ENCODE peak calls at places on chromosomes 16 and 17, in six cellular contexts. N is GM13977, G is occipital lobe, Q is NCI-H345, U is fibroblast of mammary gland, C is MG63. B is an unnamed sample.

GRCh38 chr16:55510185-55510805 is 1.4 kb downstream of the LPCAT2 start:
- DNase-seq in Q (no peak), N (peak; percentile 1), C (no peak), U (no peak), G (no peak), B (no peak)

GRCh38 chr16:17635183-17635582 is 164.4 kb upstream of the XYLT1 start:
- DNase-seq in Q (peak; percentile 43), C (no peak), N (no peak), G (no peak), U (no peak), B (no peak)

GRCh38 chr16:66952430-66953139 is 8.5 kb upstream of the CES3 start:
- DNase-seq in Q (no peak), U (no peak), G (no peak), N (no peak), C (no peak), B (no peak)

GRCh38 chr17:41013606-41014005 is 4.7 kb upstream of the KRTAP3-1 start:
- DNase-seq in N (no peak), U (peak; percentile 35), C (peak; percentile 47), G (no peak), Q (no peak), B (no peak)

GRCh38 chr17:66920965-66921364 is 43.5 kb upstream of the CACNG4 start:
- DNase-seq in G (no peak), Q (no peak), N (no peak), U (peak; percentile 27), C (no peak), B (no peak)

GRCh38 chr16:3642397-3643094 is 11.9 kb upstream of the DNASE1 start:
- DNase-seq in G (no peak), U (peak; percentile 27), Q (no peak), C (no peak), N (peak; percentile 8), B (peak; percentile 40)

GRCh38 chr16:4556112-4556511 is at the start of gene C16orf96:
- DNase-seq in U (no peak), Q (no peak), N (no peak), G (no peak), C (no peak), B (no peak)

GRCh38 chr17:21460358-21460757 is 84.2 kb downstream of the KCNJ12 start:
- DNase-seq in C (no peak), G (no peak), Q (no peak), U (peak; percentile 74), N (no peak), B (no peak)

GRCh38 chr17:73952498-73953205 is 250.8 kb upstream of the RPL38 start:
- DNase-seq in N (peak; percentile 62), Q (no peak), C (peak; percentile 57), G (no peak), U (peak; percentile 11), B (no peak)

GRCh38 chr17:18981642-18982424 is 22.7 kb downstream of the FAM83G start:
- DNase-seq in C (peak; percentile 86), N (no peak), Q (peak; percentile 84), U (peak; percentile 74), G (no peak), B (no peak)

GRCh38 chr16:87295661-87296531 is 21.3 kb downstream of the C16orf95 start:
- DNase-seq in U (no peak), N (no peak), G (no peak), Q (no peak), C (no peak), B (no peak)

GRCh38 chr16:58661199-58661830 is 23.3 kb downstream of the SLC38A7 start:
- DNase-seq in G (no peak), U (peak; percentile 91), C (peak; percentile 90), N (peak; percentile 78), Q (peak; percentile 29), B (no peak)

GRCh38 chr16:86261379-86261778 is 248.9 kb upstream of the FOXF1 start:
- DNase-seq in N (no peak), Q (no peak), U (peak; percentile 36), C (peak; percentile 76), G (no peak), B (no peak)

GRCh38 chr17:74414510-74414909 is 17.4 kb upstream of the GPRC5C start:
- DNase-seq in Q (no peak), G (no peak), U (no peak), N (no peak), C (no peak), B (no peak)

GRCh38 chr17:36978810-36979584 is 30.2 kb downstream of the AATF start:
- DNase-seq in U (no peak), N (no peak), Q (no peak), G (no peak), C (no peak), B (no peak)

GRCh38 chr16:67283039-67283825 is 3.9 kb downstream of the PLEKHG4 start:
- DNase-seq in C (no peak), Q (no peak), U (peak; percentile 64), G (no peak), N (no peak), B (no peak)

GRCh38 chr17:53912117-53912516 is 89.4 kb downstream of the KIF2B start:
- DNase-seq in C (no peak), N (no peak), G (no peak), U (no peak), Q (peak; percentile 3), B (no peak)

GRCh38 chr16:66919569-66920472 is 1.1 kb upstream of the CDH16 start:
- DNase-seq in C (no peak), G (no peak), U (no peak), N (no peak), Q (no peak), B (no peak)

GRCh38 chr16:563072-563644 is 3.0 kb downstream of the PRR35 start:
- DNase-seq in Q (no peak), U (no peak), N (no peak), C (no peak), G (no peak), B (no peak)

GRCh38 chr16:81608515-81609209 is 164.1 kb downstream of the CMIP start:
- DNase-seq in Q (no peak), N (peak; percentile 76), U (peak; percentile 76), G (no peak), C (no peak), B (peak; percentile 26)